ENCODE peak calls at places on chromosomes 7 and 10, in nine cellular contexts. R is tibial nerve, G is ovary, U is transverse colon, Q is suprapubic skin, L is gastrocnemius medialis, D is A549, W is stomach, O is adrenal gland. X is an unnamed sample.

GRCh38 chr7:70557281-70557680 is 574.7 kb upstream of the GALNT17 start:
- DNase-seq in R (no peak), G (no peak), U (no peak), Q (no peak), L (no peak), D (no peak), W (no peak), O (no peak), X (no peak)

GRCh38 chr7:27179503-27180430 is 5.3 kb downstream of the HOXA11 start:
- DNase-seq in R (peak; percentile 81), G (no peak), U (peak; percentile 87), Q (peak; percentile 89), L (peak; percentile 79), D (peak; percentile 95), W (peak; percentile 47), O (peak; percentile 75), X (peak; percentile 88)

GRCh38 chr10:70575874-70576802 is 26.4 kb downstream of the PRF1 start:
- DNase-seq in R (peak; percentile 30), G (no peak), U (peak; percentile 66), Q (no peak), L (peak; percentile 26), D (no peak), W (peak; percentile 75), O (peak; percentile 75), X (peak; percentile 23)

GRCh38 chr7:77254915-77255314 is 55.3 kb upstream of the FGL2 start:
- DNase-seq in R (no peak), G (no peak), U (no peak), Q (no peak), L (no peak), D (no peak), W (no peak), O (no peak), X (no peak)

GRCh38 chr7:6260291-6261183 is 11.9 kb downstream of the CYTH3 start:
- DNase-seq in R (no peak), G (no peak), U (no peak), Q (no peak), L (no peak), D (no peak), W (no peak), O (no peak), X (no peak)

GRCh38 chr7:132904209-132904608 is 177.7 kb downstream of the CHCHD3 start:
- DNase-seq in R (no peak), G (no peak), U (no peak), Q (no peak), L (no peak), D (no peak), W (no peak), O (no peak), X (no peak)

GRCh38 chr10:68897336-68897741 is 3.8 kb upstream of the DDX50 start:
- DNase-seq in R (peak; percentile 64), G (no peak), U (peak; percentile 53), Q (no peak), L (peak; percentile 43), D (peak; percentile 49), W (peak; percentile 37), O (peak; percentile 74), X (peak; percentile 61)

GRCh38 chr7:25839084-25839769 is 312.8 kb upstream of the NFE2L3 start:
- DNase-seq in R (no peak), G (no peak), U (no peak), Q (no peak), L (no peak), D (no peak), W (no peak), O (no peak), X (no peak)

GRCh38 chr7:47277321-47277781 is 304.6 kb downstream of the TNS3 start:
- DNase-seq in R (no peak), G (no peak), U (no peak), Q (no peak), L (no peak), D (no peak), W (no peak), O (peak; percentile 17), X (no peak)

GRCh38 chr7:128909605-128910568 is 622 bp downstream of the KCP start:
- DNase-seq in R (no peak), G (no peak), U (no peak), Q (peak; percentile 60), L (no peak), D (no peak), W (no peak), O (no peak), X (no peak)

GRCh38 chr10:37727491-37728352 is 129.7 kb downstream of the ZNF248 start:
- DNase-seq in R (no peak), G (no peak), U (no peak), Q (no peak), L (no peak), D (no peak), W (no peak), O (peak; percentile 12), X (no peak)

GRCh38 chr10:65501259-65501658 is 1424.6 kb upstream of the LRRTM3 start:
- DNase-seq in R (no peak), G (no peak), U (no peak), Q (no peak), L (no peak), D (peak; percentile 2), W (no peak), O (no peak), X (no peak)

GRCh38 chr10:47111329-47111862 is 188.6 kb upstream of the GDF10 start:
- DNase-seq in R (no peak), G (no peak), U (no peak), Q (no peak), L (no peak), D (no peak), W (no peak), O (no peak), X (no peak)

GRCh38 chr7:66125052-66125694 is 10.5 kb downstream of the CRCP start:
- DNase-seq in R (no peak), G (no peak), U (no peak), Q (no peak), L (no peak), D (no peak), W (no peak), O (no peak), X (no peak)

GRCh38 chr7:40944981-40945585 is 757.8 kb downstream of the INHBA start:
- DNase-seq in R (no peak), G (no peak), U (no peak), Q (no peak), L (no peak), D (no peak), W (no peak), O (no peak), X (no peak)

GRCh38 chr7:55827577-55827976 is 35.0 kb downstream of the SEPTIN14 start:
- DNase-seq in R (no peak), G (no peak), U (no peak), Q (no peak), L (no peak), D (no peak), W (no peak), O (no peak), X (no peak)

GRCh38 chr7:97639036-97639435 is 92.8 kb upstream of the TAC1 start:
- DNase-seq in R (no peak), G (no peak), U (no peak), Q (no peak), L (no peak), D (no peak), W (no peak), O (no peak), X (no peak)

GRCh38 chr10:101141622-101142532 is 10.8 kb downstream of the TLX1 start:
- DNase-seq in R (peak; percentile 78), G (peak; percentile 78), U (peak; percentile 84), Q (no peak), L (peak; percentile 63), D (peak; percentile 94), W (peak; percentile 86), O (peak; percentile 88), X (peak; percentile 70)

GRCh38 chr10:74189999-74190421 is 39.0 kb downstream of the ADK start:
- DNase-seq in R (peak; percentile 20), G (no peak), U (peak; percentile 21), Q (no peak), L (no peak), D (no peak), W (no peak), O (no peak), X (peak; percentile 70)

GRCh38 chr7:128737867-128738390 is 1.2 kb upstream of the CALU start:
- DNase-seq in R (no peak), G (no peak), U (no peak), Q (no peak), L (no peak), D (peak; percentile 33), W (no peak), O (no peak), X (no peak)

GRCh38 chr10:76509501-76509900 is 1078.1 kb downstream of the LRMDA start:
- DNase-seq in R (no peak), G (no peak), U (no peak), Q (no peak), L (no peak), D (no peak), W (no peak), O (no peak), X (no peak)

GRCh38 chr7:4270268-4270667 is 411.8 kb upstream of the FOXK1 start:
- DNase-seq in R (no peak), G (no peak), U (no peak), Q (no peak), L (no peak), D (no peak), W (no peak), O (no peak), X (no peak)
- H3K9me3 ChIP-seq in R (no peaks in the 10 kb centered on the region), G (no peaks in the 10 kb centered on the region), U (no peaks in the 10 kb centered on the region), Q (no peaks in the 10 kb centered on the region), L (no peaks in the 10 kb centered on the region), D (no peaks in the 10 kb centered on the region), W (peaks cover 12% of the 10 kb centered on the region), O (no peaks in the 10 kb centered on the region), X (no peaks in the 10 kb centered on the region)

GRCh38 chr10:511101-511848 is 178.2 kb downstream of the DIP2C start:
- DNase-seq in R (peak; percentile 90), G (peak; percentile 93), U (peak; percentile 92), Q (peak; percentile 94), L (peak; percentile 95), D (peak; percentile 85), W (peak; percentile 95), O (peak; percentile 95), X (peak; percentile 93)
- TF ChIP-seq POLR2A in R (no peak), G (no peak), U (no peak), Q (no peak), L (no peak), D (no peak), W (no peak), O (no peak), X (no peak)

GRCh38 chr7:158020706-158021095 is 566.9 kb downstream of the PTPRN2 start:
- DNase-seq in R (no peak), G (no peak), U (no peak), Q (no peak), L (no peak), D (no peak), W (peak; percentile 15), O (no peak), X (no peak)
- H3K9me3 ChIP-seq in R (no peaks in the 10 kb centered on the region), G (no peaks in the 10 kb centered on the region), U (no peaks in the 10 kb centered on the region), Q (no peaks in the 10 kb centered on the region), L (no peaks in the 10 kb centered on the region), D (no peaks in the 10 kb centered on the region), W (no peaks in the 10 kb centered on the region), O (no peaks in the 10 kb centered on the region), X (no peaks in the 10 kb centered on the region)

DNA sequence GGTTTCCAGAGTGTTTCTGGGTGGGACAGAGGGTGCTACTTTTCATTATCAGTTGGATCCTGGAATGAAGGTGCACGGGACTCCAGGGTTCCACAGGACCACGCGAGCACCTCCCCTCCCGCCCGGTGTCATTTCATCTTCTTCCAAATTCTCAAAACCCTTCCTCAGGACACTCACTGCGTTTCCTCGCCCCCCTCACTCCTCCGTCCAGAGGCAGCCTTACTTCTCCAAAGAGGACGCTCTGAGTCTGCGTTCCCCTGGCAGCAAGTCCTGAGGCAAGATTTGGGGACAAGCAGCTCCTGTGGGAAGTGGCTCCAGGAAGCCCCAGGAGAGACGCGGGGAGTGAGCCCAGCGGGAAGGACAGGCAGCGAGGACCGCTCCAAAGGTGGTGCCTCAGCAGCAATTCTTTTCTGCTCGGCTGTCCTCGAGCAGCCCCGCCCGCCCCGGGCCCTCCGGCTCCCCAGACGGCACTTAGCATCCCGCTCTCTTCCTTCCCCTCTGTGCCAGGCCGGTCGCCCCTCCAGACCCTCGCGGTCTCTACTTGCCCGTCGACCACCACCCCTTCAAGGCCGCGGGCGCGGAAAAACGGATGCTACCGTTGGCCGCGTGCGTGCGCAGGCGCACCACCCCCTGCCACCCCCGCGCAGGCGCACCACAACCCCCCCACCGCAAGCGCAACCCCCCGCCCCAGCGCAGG is 586 bp upstream of the LRRC27 start:
- DNase-seq in R (no peak), G (no peak), U (no peak), Q (peak; percentile 73), L (no peak), D (peak; percentile 49), W (no peak), O (no peak), X (no peak)
- TF ChIP-seq POLR2A in R (peak; percentile 15), G (no peak), U (peak; percentile 27), Q (no peak), L (peak; percentile 53), D (peak; percentile 85), W (no peak), O (no peak), X (no peak)